ENCODE peak calls at places on chromosomes 6 and 20, in eight cellular contexts. One of them, this sample, is unnamed.

GRCh38 chr6:37104935-37105781 is 64.8 kb upstream of the PIM1 start:
- DNase-seq in epithelial cell of esophagus: no peak
- DNase-seq in substantia nigra: no peak
- DNase-seq in fibroblast of the aortic adventitia: no peak
- DNase-seq in amniotic epithelial cell: no peak
- DNase-seq in vagina: no peak
- DNase-seq in naive B cell: no peak
- DNase-seq in activated T-cell treated with anti-CD3 and anti-CD28 coated beads, Interleukin-2, amount 50 U/mL, for 48 hours: no peak
- DNase-seq in this sample: no peak

GRCh38 chr6:99801805-99802204 is 192.2 kb downstream of the MCHR2 start:
- DNase-seq in epithelial cell of esophagus: no peak
- DNase-seq in substantia nigra: no peak
- DNase-seq in fibroblast of the aortic adventitia: no peak
- DNase-seq in amniotic epithelial cell: no peak
- DNase-seq in vagina: no peak
- DNase-seq in naive B cell: no peak
- DNase-seq in activated T-cell treated with anti-CD3 and anti-CD28 coated beads, Interleukin-2, amount 50 U/mL, for 48 hours: no peak
- DNase-seq in this sample: no peak

GRCh38 chr20:31719644-31720485 is 2.8 kb downstream of the BCL2L1 start:
- DNase-seq in epithelial cell of esophagus: no peak
- DNase-seq in substantia nigra: peak; percentile 28
- DNase-seq in fibroblast of the aortic adventitia: peak; percentile 59
- DNase-seq in amniotic epithelial cell: no peak
- DNase-seq in vagina: peak; percentile 87
- DNase-seq in naive B cell: no peak
- DNase-seq in activated T-cell treated with anti-CD3 and anti-CD28 coated beads, Interleukin-2, amount 50 U/mL, for 48 hours: no peak
- DNase-seq in this sample: no peak

GRCh38 chr20:51400051-51400926 is 142.2 kb downstream of the NFATC2 start:
- DNase-seq in epithelial cell of esophagus: peak; percentile 40
- DNase-seq in substantia nigra: no peak
- DNase-seq in fibroblast of the aortic adventitia: no peak
- DNase-seq in amniotic epithelial cell: no peak
- DNase-seq in vagina: no peak
- DNase-seq in naive B cell: peak; percentile 79
- DNase-seq in activated T-cell treated with anti-CD3 and anti-CD28 coated beads, Interleukin-2, amount 50 U/mL, for 48 hours: peak; percentile 86
- DNase-seq in this sample: no peak

GRCh38 chr6:3913077-3913957 is 64.1 kb downstream of the FAM50B start:
- DNase-seq in epithelial cell of esophagus: peak; percentile 96
- DNase-seq in substantia nigra: no peak
- DNase-seq in fibroblast of the aortic adventitia: peak; percentile 100
- DNase-seq in amniotic epithelial cell: peak; percentile 87
- DNase-seq in vagina: no peak
- DNase-seq in naive B cell: no peak
- DNase-seq in activated T-cell treated with anti-CD3 and anti-CD28 coated beads, Interleukin-2, amount 50 U/mL, for 48 hours: no peak
- DNase-seq in this sample: peak; percentile 74

GRCh38 chr6:142819603-142820335 is 125.2 kb downstream of the HIVEP2 start:
- DNase-seq in epithelial cell of esophagus: no peak
- DNase-seq in substantia nigra: no peak
- DNase-seq in fibroblast of the aortic adventitia: peak; percentile 56
- DNase-seq in amniotic epithelial cell: peak; percentile 51
- DNase-seq in vagina: no peak
- DNase-seq in naive B cell: peak; percentile 41
- DNase-seq in activated T-cell treated with anti-CD3 and anti-CD28 coated beads, Interleukin-2, amount 50 U/mL, for 48 hours: peak; percentile 59
- DNase-seq in this sample: no peak

GRCh38 chr20:25706793-25707192 is 10.1 kb upstream of the ZNF337 start:
- DNase-seq in epithelial cell of esophagus: peak; percentile 22
- DNase-seq in substantia nigra: no peak
- DNase-seq in fibroblast of the aortic adventitia: no peak
- DNase-seq in amniotic epithelial cell: no peak
- DNase-seq in vagina: no peak
- DNase-seq in naive B cell: peak; percentile 20
- DNase-seq in activated T-cell treated with anti-CD3 and anti-CD28 coated beads, Interleukin-2, amount 50 U/mL, for 48 hours: peak; percentile 45
- DNase-seq in this sample: no peak

GRCh38 chr6:44338228-44339122 is 4.0 kb upstream of the SPATS1 start:
- DNase-seq in epithelial cell of esophagus: peak; percentile 74
- DNase-seq in substantia nigra: peak; percentile 23
- DNase-seq in fibroblast of the aortic adventitia: peak; percentile 69
- DNase-seq in amniotic epithelial cell: peak; percentile 52
- DNase-seq in vagina: no peak
- DNase-seq in naive B cell: peak; percentile 64
- DNase-seq in activated T-cell treated with anti-CD3 and anti-CD28 coated beads, Interleukin-2, amount 50 U/mL, for 48 hours: peak; percentile 82
- DNase-seq in this sample: peak; percentile 39

GRCh38 chr6:53593001-53593488 is 48.1 kb upstream of the GCLC start:
- DNase-seq in epithelial cell of esophagus: peak; percentile 63
- DNase-seq in substantia nigra: no peak
- DNase-seq in fibroblast of the aortic adventitia: peak; percentile 78
- DNase-seq in amniotic epithelial cell: peak; percentile 86
- DNase-seq in vagina: no peak
- DNase-seq in naive B cell: no peak
- DNase-seq in activated T-cell treated with anti-CD3 and anti-CD28 coated beads, Interleukin-2, amount 50 U/mL, for 48 hours: no peak
- DNase-seq in this sample: no peak

GRCh38 chr6:4055420-4056041 is 23.4 kb downstream of the FAM217A start:
- DNase-seq in epithelial cell of esophagus: peak; percentile 91
- DNase-seq in substantia nigra: no peak
- DNase-seq in fibroblast of the aortic adventitia: peak; percentile 69
- DNase-seq in amniotic epithelial cell: peak; percentile 91
- DNase-seq in vagina: no peak
- DNase-seq in naive B cell: no peak
- DNase-seq in activated T-cell treated with anti-CD3 and anti-CD28 coated beads, Interleukin-2, amount 50 U/mL, for 48 hours: no peak
- DNase-seq in this sample: peak; percentile 34

GRCh38 chr20:5834436-5835005 is 84.3 kb downstream of the SHLD1 start:
- DNase-seq in epithelial cell of esophagus: no peak
- DNase-seq in substantia nigra: no peak
- DNase-seq in fibroblast of the aortic adventitia: no peak
- DNase-seq in amniotic epithelial cell: peak; percentile 84
- DNase-seq in vagina: no peak
- DNase-seq in naive B cell: no peak
- DNase-seq in activated T-cell treated with anti-CD3 and anti-CD28 coated beads, Interleukin-2, amount 50 U/mL, for 48 hours: no peak
- DNase-seq in this sample: no peak

GRCh38 chr20:47309806-47310426 is 46.6 kb downstream of the ZMYND8 start:
- DNase-seq in epithelial cell of esophagus: no peak
- DNase-seq in substantia nigra: no peak
- DNase-seq in fibroblast of the aortic adventitia: no peak
- DNase-seq in amniotic epithelial cell: no peak
- DNase-seq in vagina: no peak
- DNase-seq in naive B cell: no peak
- DNase-seq in activated T-cell treated with anti-CD3 and anti-CD28 coated beads, Interleukin-2, amount 50 U/mL, for 48 hours: no peak
- DNase-seq in this sample: no peak

GRCh38 chr6:97697450-97697849 is 414.4 kb upstream of the MMS22L start:
- DNase-seq in epithelial cell of esophagus: peak; percentile 75
- DNase-seq in substantia nigra: no peak
- DNase-seq in fibroblast of the aortic adventitia: no peak
- DNase-seq in amniotic epithelial cell: peak; percentile 46
- DNase-seq in vagina: no peak
- DNase-seq in naive B cell: no peak
- DNase-seq in activated T-cell treated with anti-CD3 and anti-CD28 coated beads, Interleukin-2, amount 50 U/mL, for 48 hours: no peak
- DNase-seq in this sample: no peak

GRCh38 chr6:136173519-136174507 is 76.3 kb downstream of the MTFR2 start:
- DNase-seq in epithelial cell of esophagus: no peak
- DNase-seq in substantia nigra: no peak
- DNase-seq in fibroblast of the aortic adventitia: peak; percentile 95
- DNase-seq in amniotic epithelial cell: peak; percentile 67
- DNase-seq in vagina: no peak
- DNase-seq in naive B cell: no peak
- DNase-seq in activated T-cell treated with anti-CD3 and anti-CD28 coated beads, Interleukin-2, amount 50 U/mL, for 48 hours: peak; percentile 21
- DNase-seq in this sample: no peak

GRCh38 chr6:79231101-79231500 is 3.4 kb downstream of the HMGN3 start:
- DNase-seq in epithelial cell of esophagus: no peak
- DNase-seq in substantia nigra: no peak
- DNase-seq in fibroblast of the aortic adventitia: no peak
- DNase-seq in amniotic epithelial cell: peak; percentile 63
- DNase-seq in vagina: no peak
- DNase-seq in naive B cell: no peak
- DNase-seq in activated T-cell treated with anti-CD3 and anti-CD28 coated beads, Interleukin-2, amount 50 U/mL, for 48 hours: no peak
- DNase-seq in this sample: no peak

GRCh38 chr6:47134476-47135189 is 92.5 kb upstream of the ADGRF1 start:
- DNase-seq in epithelial cell of esophagus: peak; percentile 88
- DNase-seq in substantia nigra: no peak
- DNase-seq in fibroblast of the aortic adventitia: peak; percentile 96
- DNase-seq in amniotic epithelial cell: peak; percentile 74
- DNase-seq in vagina: no peak
- DNase-seq in naive B cell: no peak
- DNase-seq in activated T-cell treated with anti-CD3 and anti-CD28 coated beads, Interleukin-2, amount 50 U/mL, for 48 hours: no peak
- DNase-seq in this sample: no peak

GRCh38 chr20:51623255-51623654 is 80.7 kb upstream of the NFATC2 start:
- DNase-seq in epithelial cell of esophagus: no peak
- DNase-seq in substantia nigra: no peak
- DNase-seq in fibroblast of the aortic adventitia: no peak
- DNase-seq in amniotic epithelial cell: no peak
- DNase-seq in vagina: no peak
- DNase-seq in naive B cell: no peak
- DNase-seq in activated T-cell treated with anti-CD3 and anti-CD28 coated beads, Interleukin-2, amount 50 U/mL, for 48 hours: no peak
- DNase-seq in this sample: no peak

GRCh38 chr6:98871057-98871456 is 36.7 kb downstream of the POU3F2 start:
- DNase-seq in epithelial cell of esophagus: peak; percentile 79
- DNase-seq in substantia nigra: no peak
- DNase-seq in fibroblast of the aortic adventitia: peak; percentile 28
- DNase-seq in amniotic epithelial cell: no peak
- DNase-seq in vagina: no peak
- DNase-seq in naive B cell: no peak
- DNase-seq in activated T-cell treated with anti-CD3 and anti-CD28 coated beads, Interleukin-2, amount 50 U/mL, for 48 hours: no peak
- DNase-seq in this sample: peak; percentile 7

GRCh38 chr6:112480551-112480950 is 133.4 kb downstream of the RFPL4B start:
- DNase-seq in epithelial cell of esophagus: peak; percentile 75
- DNase-seq in substantia nigra: no peak
- DNase-seq in fibroblast of the aortic adventitia: no peak
- DNase-seq in amniotic epithelial cell: peak; percentile 67
- DNase-seq in vagina: no peak
- DNase-seq in naive B cell: no peak
- DNase-seq in activated T-cell treated with anti-CD3 and anti-CD28 coated beads, Interleukin-2, amount 50 U/mL, for 48 hours: no peak
- DNase-seq in this sample: no peak

GRCh38 chr6:4947716-4948115 is 56.1 kb downstream of the RPP40 start:
- DNase-seq in epithelial cell of esophagus: no peak
- DNase-seq in substantia nigra: no peak
- DNase-seq in fibroblast of the aortic adventitia: no peak
- DNase-seq in amniotic epithelial cell: no peak
- DNase-seq in vagina: no peak
- DNase-seq in naive B cell: no peak
- DNase-seq in activated T-cell treated with anti-CD3 and anti-CD28 coated beads, Interleukin-2, amount 50 U/mL, for 48 hours: no peak
- DNase-seq in this sample: no peak

GRCh38 chr6:107513214-107513613 is 23.3 kb downstream of the SOBP start:
- DNase-seq in epithelial cell of esophagus: no peak
- DNase-seq in substantia nigra: no peak
- DNase-seq in fibroblast of the aortic adventitia: no peak
- DNase-seq in amniotic epithelial cell: no peak
- DNase-seq in vagina: no peak
- DNase-seq in naive B cell: no peak
- DNase-seq in activated T-cell treated with anti-CD3 and anti-CD28 coated beads, Interleukin-2, amount 50 U/mL, for 48 hours: no peak
- DNase-seq in this sample: no peak

GRCh38 chr6:26311385-26312095 is 53.5 kb upstream of the BTN3A2 start:
- DNase-seq in epithelial cell of esophagus: peak; percentile 84
- DNase-seq in substantia nigra: no peak
- DNase-seq in fibroblast of the aortic adventitia: peak; percentile 83
- DNase-seq in amniotic epithelial cell: peak; percentile 73
- DNase-seq in vagina: no peak
- DNase-seq in naive B cell: peak; percentile 64
- DNase-seq in activated T-cell treated with anti-CD3 and anti-CD28 coated beads, Interleukin-2, amount 50 U/mL, for 48 hours: peak; percentile 78
- DNase-seq in this sample: peak; percentile 79

GRCh38 chr20:46293084-46293483 is 15.2 kb downstream of the CDH22 start:
- DNase-seq in epithelial cell of esophagus: peak; percentile 67
- DNase-seq in substantia nigra: no peak
- DNase-seq in fibroblast of the aortic adventitia: peak; percentile 32
- DNase-seq in amniotic epithelial cell: peak; percentile 62
- DNase-seq in vagina: no peak
- DNase-seq in naive B cell: no peak
- DNase-seq in activated T-cell treated with anti-CD3 and anti-CD28 coated beads, Interleukin-2, amount 50 U/mL, for 48 hours: no peak
- DNase-seq in this sample: no peak